ENCODE peak calls at places on chromosomes 5 and 9, in ten cellular contexts. R is hepatic stellate cell; C is mucosa of descending colon; E is activated CD4-positive, alpha-beta T cell treated with anti-CD3 and anti-CD28 coated beads for 24 hours; J is anterior cingulate cortex; V is left ventricle myocardium inferior; Q is H54; B is effector CD8-positive, alpha-beta T cell; O is AG10803; G is activated T-cell treated with anti-CD3 and anti-CD28 coated beads for 4 hours. N is an unnamed sample.

GRCh38 chr5:116271432-116271831 is 186.6 kb downstream of the COMMD10 start:
- DNase-seq in R (no peak), C (no peak), E (no peak), J (no peak), V (no peak), Q (no peak), B (no peak), O (peak), G (no peak), N (no peak)

GRCh38 chr9:70165006-70165602 is 93.7 kb upstream of the SMC5 start:
- DNase-seq in R (no peak), C (no peak), E (no peak), J (no peak), V (no peak), Q (no peak), B (no peak), O (no peak), G (no peak), N (no peak)

GRCh38 chr5:180358179-180358578 is 5.0 kb upstream of the GFPT2 start:
- DNase-seq in R (no peak), C (no peak), E (no peak), J (no peak), V (no peak), Q (no peak), B (no peak), O (no peak), G (no peak), N (no peak)

GRCh38 chr5:123422433-123423277 is 548 bp downstream of the CEP120 start:
- DNase-seq in R (peak), C (no peak), E (no peak), J (no peak), V (no peak), Q (no peak), B (no peak), O (peak), G (peak), N (no peak)

GRCh38 chr5:127758884-127759283 is 55.7 kb downstream of the CCDC192 start:
- DNase-seq in R (no peak), C (no peak), E (no peak), J (no peak), V (no peak), Q (no peak), B (no peak), O (peak), G (no peak), N (peak)

GRCh38 chr5:132260051-132260450 is 2.6 kb downstream of the PDLIM4 start:
- DNase-seq in R (no peak), C (no peak), E (no peak), J (no peak), V (no peak), Q (no peak), B (no peak), O (no peak), G (no peak), N (no peak)

GRCh38 chr5:90390326-90390725 is 19.2 kb downstream of the CETN3 start:
- DNase-seq in R (no peak), C (no peak), E (no peak), J (no peak), V (no peak), Q (no peak), B (no peak), O (no peak), G (no peak), N (no peak)

GRCh38 chr5:79982136-79982535 is 8.9 kb downstream of the MTX3 start:
- DNase-seq in R (no peak), C (no peak), E (no peak), J (no peak), V (no peak), Q (no peak), B (no peak), O (no peak), G (no peak), N (no peak)

GRCh38 chr5:171966270-171966669 is 40.2 kb downstream of the FBXW11 start:
- DNase-seq in R (no peak), C (no peak), E (no peak), J (no peak), V (no peak), Q (no peak), B (no peak), O (no peak), G (no peak), N (no peak)

GRCh38 chr9:84187090-84187489 is 153.5 kb downstream of the SLC28A3 start:
- DNase-seq in R (no peak), C (no peak), E (no peak), J (no peak), V (no peak), Q (no peak), B (no peak), O (peak), G (no peak), N (no peak)

GRCh38 chr5:157463621-157464407 is 3.8 kb downstream of the NIPAL4 start:
- DNase-seq in R (no peak), C (no peak), E (no peak), J (no peak), V (no peak), Q (no peak), B (no peak), O (peak), G (no peak), N (no peak)